ENCODE peak calls at places on chromosomes 5 and 9, in ten cellular contexts. U, H, D, O, P, W, E, I, Y and M are unnamed samples.

GRCh38 chr5:86909461-86909881 is 291.7 kb downstream of the COX7C start:
- DNase-seq in U (no peak), H (no peak), D (no peak), O (no peak), P (peak), W (peak), E (no peak), I (no peak), Y (peak), M (no peak)

GRCh38 chr5:1736065-1736464 is 63.6 kb downstream of the MRPL36 start:
- DNase-seq in U (no peak), H (peak), D (peak), O (no peak), P (no peak), W (no peak), E (no peak), I (no peak), Y (no peak), M (peak)

GRCh38 chr5:34656001-34656699 is at the start of gene RAI14:
- DNase-seq in U (peak), H (peak), D (peak), O (no peak), P (peak), W (peak), E (peak), I (peak), Y (peak), M (peak)

GRCh38 chr5:93794954-93795353 is 53.6 kb upstream of the POU5F2 start:
- DNase-seq in U (no peak), H (no peak), D (no peak), O (no peak), P (no peak), W (no peak), E (no peak), I (no peak), Y (peak), M (no peak)

GRCh38 chr5:96175090-96175489 is 213.4 kb upstream of the ELL2 start:
- DNase-seq in U (no peak), H (no peak), D (peak), O (no peak), P (no peak), W (peak), E (no peak), I (no peak), Y (no peak), M (no peak)

GRCh38 chr9:106482733-106483132 is 380.2 kb upstream of the ZNF462 start:
- DNase-seq in U (no peak), H (no peak), D (no peak), O (no peak), P (no peak), W (no peak), E (no peak), I (no peak), Y (no peak), M (no peak)

GRCh38 chr5:181217111-181217804 is 5.8 kb upstream of the TRIM41 start:
- DNase-seq in U (no peak), H (peak), D (peak), O (no peak), P (no peak), W (peak), E (no peak), I (peak), Y (peak), M (peak)

GRCh38 chr5:126124706-126125345 is 298.4 kb upstream of the GRAMD2B start:
- DNase-seq in U (no peak), H (no peak), D (no peak), O (peak), P (peak), W (peak), E (no peak), I (no peak), Y (no peak), M (no peak)

GRCh38 chr9:124941689-124942561 is 1.0 kb upstream of the GOLGA1 start:
- DNase-seq in U (peak), H (no peak), D (peak), O (no peak), P (peak), W (peak), E (peak), I (peak), Y (peak), M (peak)

GRCh38 chr5:116629168-116629567 is 54.5 kb upstream of the SEMA6A start:
- DNase-seq in U (no peak), H (no peak), D (no peak), O (no peak), P (no peak), W (no peak), E (peak), I (no peak), Y (no peak), M (no peak)

GRCh38 chr9:12703996-12704395 is 10.8 kb downstream of the TYRP1 start:
- DNase-seq in U (no peak), H (no peak), D (no peak), O (no peak), P (no peak), W (no peak), E (no peak), I (no peak), Y (no peak), M (no peak)

GRCh38 chr5:147648597-147648996 is 133.9 kb downstream of the JAKMIP2 start:
- DNase-seq in U (no peak), H (no peak), D (no peak), O (no peak), P (no peak), W (no peak), E (no peak), I (no peak), Y (no peak), M (no peak)

GRCh38 chr9:132547436-132547835 is 35.0 kb upstream of the BARHL1 start:
- DNase-seq in U (no peak), H (no peak), D (no peak), O (no peak), P (no peak), W (no peak), E (no peak), I (no peak), Y (no peak), M (no peak)

GRCh38 chr9:90878562-90878961 is 76.9 kb downstream of the SYK start:
- DNase-seq in U (no peak), H (no peak), D (no peak), O (no peak), P (no peak), W (peak), E (no peak), I (no peak), Y (no peak), M (no peak)

GRCh38 chr5:76492819-76493189 is 89.7 kb downstream of the IQGAP2 start:
- DNase-seq in U (no peak), H (no peak), D (no peak), O (no peak), P (no peak), W (no peak), E (no peak), I (no peak), Y (no peak), M (no peak)

GRCh38 chr5:132485641-132486317 is 4.8 kb downstream of the IRF1 start:
- DNase-seq in U (no peak), H (no peak), D (no peak), O (no peak), P (no peak), W (no peak), E (no peak), I (no peak), Y (no peak), M (no peak)